ENCODE peak calls at places on chromosomes 2 and 18, in six cellular contexts. One of them, this sample, is unnamed.
A peak's percentile ranks its signal among the peaks of the same experiment; 100 is the strongest.

GRCh38 chr2:164558450-164558849 is 62.8 kb downstream of the GRB14 start:
- DNase-seq in A549: no peak
- DNase-seq in tibial nerve: no peak
- DNase-seq in ovary: no peak
- DNase-seq in K562: no peak
- DNase-seq in HepG2: no peak
- DNase-seq in this sample: no peak

GRCh38 chr2:9140570-9141378 is 65.8 kb upstream of the ASAP2 start:
- DNase-seq in A549: no peak
- DNase-seq in tibial nerve: no peak
- DNase-seq in ovary: no peak
- DNase-seq in K562: no peak
- DNase-seq in HepG2: no peak
- DNase-seq in this sample: no peak

GRCh38 chr2:68716948-68717661 is 17.5 kb upstream of the ARHGAP25 start:
- DNase-seq in A549: no peak
- DNase-seq in tibial nerve: no peak
- DNase-seq in ovary: no peak
- DNase-seq in K562: no peak
- DNase-seq in HepG2: no peak
- DNase-seq in this sample: no peak

GRCh38 chr2:215022418-215022817 is 116.0 kb downstream of the ABCA12 start:
- DNase-seq in A549: no peak
- DNase-seq in tibial nerve: no peak
- DNase-seq in ovary: no peak
- DNase-seq in K562: no peak
- DNase-seq in HepG2: no peak
- DNase-seq in this sample: no peak

GRCh38 chr2:63678085-63678484 is 89.3 kb downstream of the MDH1 start:
- DNase-seq in A549: no peak
- DNase-seq in tibial nerve: no peak
- DNase-seq in ovary: no peak
- DNase-seq in K562: no peak
- DNase-seq in HepG2: no peak
- DNase-seq in this sample: no peak

GRCh38 chr2:57809230-57809629 is 237.4 kb upstream of the VRK2 start:
- DNase-seq in A549: no peak
- DNase-seq in tibial nerve: no peak
- DNase-seq in ovary: no peak
- DNase-seq in K562: no peak
- DNase-seq in HepG2: no peak
- DNase-seq in this sample: no peak

GRCh38 chr2:127640082-127641072 is 5.6 kb upstream of the GPR17 start:
- DNase-seq in A549: no peak
- DNase-seq in tibial nerve: no peak
- DNase-seq in ovary: no peak
- DNase-seq in K562: peak; percentile 34
- DNase-seq in HepG2: peak; percentile 44
- DNase-seq in this sample: no peak

GRCh38 chr2:170434900-170435640 is 257.1 kb downstream of the MYO3B start:
- DNase-seq in A549: no peak
- DNase-seq in tibial nerve: no peak
- DNase-seq in ovary: no peak
- DNase-seq in K562: no peak
- DNase-seq in HepG2: peak; percentile 16
- DNase-seq in this sample: no peak

GRCh38 chr2:32772623-32773221 is 144.9 kb downstream of the TTC27 start:
- DNase-seq in A549: peak; percentile 43
- DNase-seq in tibial nerve: no peak
- DNase-seq in ovary: no peak
- DNase-seq in K562: peak; percentile 60
- DNase-seq in HepG2: peak; percentile 48
- DNase-seq in this sample: no peak

GRCh38 chr2:228657807-228658402 is 476.4 kb upstream of the SPHKAP start:
- DNase-seq in A549: peak; percentile 8
- DNase-seq in tibial nerve: no peak
- DNase-seq in ovary: no peak
- DNase-seq in K562: no peak
- DNase-seq in HepG2: peak; percentile 19
- DNase-seq in this sample: no peak

GRCh38 chr2:96685592-96686459 is 43.3 kb downstream of the FER1L5 start:
- DNase-seq in A549: no peak
- DNase-seq in tibial nerve: no peak
- DNase-seq in ovary: peak; percentile 50
- DNase-seq in K562: peak; percentile 49
- DNase-seq in HepG2: peak; percentile 74
- DNase-seq in this sample: no peak

GRCh38 chr2:28137221-28137620 is 246.7 kb downstream of the BABAM2 start:
- DNase-seq in A549: no peak
- DNase-seq in tibial nerve: no peak
- DNase-seq in ovary: no peak
- DNase-seq in K562: no peak
- DNase-seq in HepG2: no peak
- DNase-seq in this sample: no peak

GRCh38 chr18:48036191-48036590 is 105.7 kb upstream of the SMAD2 start:
- DNase-seq in A549: no peak
- DNase-seq in tibial nerve: no peak
- DNase-seq in ovary: no peak
- DNase-seq in K562: no peak
- DNase-seq in HepG2: no peak
- DNase-seq in this sample: no peak

DNA sequence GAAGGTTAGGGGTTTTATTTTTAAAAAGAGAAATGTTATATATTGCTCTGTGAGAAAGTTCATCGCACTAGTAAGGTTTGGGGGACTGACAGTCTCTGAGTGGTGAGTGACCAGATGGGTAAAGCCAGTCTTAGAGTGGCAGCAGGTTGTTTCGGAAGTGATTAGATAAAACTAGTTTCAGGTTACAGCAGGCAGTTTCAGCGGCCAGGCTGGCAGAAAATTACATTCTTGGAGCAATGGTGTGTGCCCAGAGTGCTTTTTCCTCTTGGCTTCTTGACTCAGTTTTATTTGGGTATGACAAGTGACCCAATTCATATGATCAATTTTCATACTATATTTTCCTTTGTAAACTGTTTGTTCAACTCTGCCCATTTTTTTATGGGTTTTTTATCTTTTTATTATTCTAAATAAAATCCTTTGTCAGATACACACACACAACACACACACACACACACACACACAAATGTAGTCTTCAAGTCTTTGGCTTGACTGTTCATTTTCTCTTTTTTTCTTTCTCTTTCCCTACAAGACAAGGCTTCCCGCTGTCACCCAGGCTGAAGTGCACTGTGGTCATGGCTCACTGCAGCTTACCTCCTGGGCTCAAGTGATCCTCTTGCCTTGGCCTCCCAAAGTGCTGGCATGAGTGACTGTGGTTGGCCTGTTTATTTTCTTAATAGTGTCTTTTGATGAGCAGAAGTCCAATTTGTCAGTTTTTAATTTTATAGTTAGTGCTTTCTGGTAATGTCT is 30.9 kb downstream of the RALBP1 start:
- DNase-seq in A549: no peak
- DNase-seq in tibial nerve: no peak
- DNase-seq in ovary: no peak
- DNase-seq in K562: no peak
- DNase-seq in HepG2: no peak
- DNase-seq in this sample: peak; percentile 31
- TF ChIP-seq EP300 in A549: no peak
- TF ChIP-seq EP300 in tibial nerve: no peak
- TF ChIP-seq EP300 in ovary: no peak
- TF ChIP-seq EP300 in K562: peak; percentile 85
- TF ChIP-seq EP300 in HepG2: no peak
- TF ChIP-seq EP300 in this sample: no peak

GRCh38 chr2:99337931-99338580 is 867 bp downstream of the EIF5B start:
- DNase-seq in A549: peak; percentile 8
- DNase-seq in tibial nerve: no peak
- DNase-seq in ovary: no peak
- DNase-seq in K562: no peak
- DNase-seq in HepG2: peak; percentile 16
- DNase-seq in this sample: no peak

GRCh38 chr2:99337164-99337930 is at the start of gene EIF5B:
- DNase-seq in A549: peak; percentile 91
- DNase-seq in tibial nerve: peak; percentile 87
- DNase-seq in ovary: peak; percentile 94
- DNase-seq in K562: peak; percentile 86
- DNase-seq in HepG2: peak; percentile 96
- DNase-seq in this sample: peak; percentile 97

GRCh38 chr2:99336780-99337163 is 417 bp upstream of the EIF5B start:
- DNase-seq in A549: no peak
- DNase-seq in tibial nerve: no peak
- DNase-seq in ovary: no peak
- DNase-seq in K562: no peak
- DNase-seq in HepG2: no peak
- DNase-seq in this sample: no peak

GRCh38 chr2:99340669-99341236 is 3.6 kb downstream of the EIF5B start:
- DNase-seq in A549: no peak
- DNase-seq in tibial nerve: no peak
- DNase-seq in ovary: no peak
- DNase-seq in K562: no peak
- DNase-seq in HepG2: peak; percentile 23
- DNase-seq in this sample: no peak

DNA sequence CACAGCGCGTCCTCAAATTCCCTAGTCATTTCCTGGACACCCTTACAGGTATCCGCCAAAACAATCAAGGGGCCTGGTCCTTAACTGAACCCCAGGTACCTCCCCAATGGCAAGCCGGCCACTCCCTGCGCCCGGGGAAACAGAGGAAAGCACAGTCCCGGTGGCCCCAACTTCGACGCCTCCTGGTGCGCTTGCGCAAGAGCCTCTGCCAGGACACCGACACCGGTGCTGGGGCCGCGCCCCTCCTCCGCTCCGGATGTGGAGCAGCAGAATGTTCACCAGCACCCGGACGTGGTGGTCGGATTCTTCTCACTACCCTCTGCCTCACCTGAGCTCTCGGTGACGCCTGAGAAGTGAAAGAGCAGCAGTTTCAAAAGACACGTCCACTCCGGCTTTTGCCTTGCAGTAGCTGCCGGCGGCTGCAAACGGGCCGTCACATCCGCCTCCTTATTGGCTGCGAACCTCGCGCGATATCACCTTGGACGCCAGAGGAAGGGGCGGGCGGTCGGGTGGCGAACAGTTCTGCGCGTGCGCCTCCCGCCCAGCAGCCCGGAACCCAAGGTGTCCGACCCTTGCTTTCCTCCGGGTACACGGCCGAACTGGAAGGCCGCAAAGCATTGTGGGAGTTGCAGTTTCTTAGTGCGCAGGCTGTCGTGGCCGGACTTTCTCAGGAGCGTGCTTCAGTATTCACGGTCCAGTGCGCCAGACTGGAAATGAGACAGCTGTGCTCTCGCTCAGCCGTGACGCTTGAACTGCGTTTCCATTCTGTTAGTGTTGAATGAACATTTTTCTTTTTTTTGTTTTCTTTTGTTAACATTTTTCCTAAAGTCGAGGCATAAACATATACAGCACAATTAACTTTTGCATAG is at the start of gene TXNDC9:
- DNase-seq in A549: peak; percentile 89
- DNase-seq in tibial nerve: peak; percentile 94
- DNase-seq in ovary: peak; percentile 98
- DNase-seq in K562: peak; percentile 94
- DNase-seq in HepG2: peak; percentile 100
- DNase-seq in this sample: peak; percentile 99
- TF ChIP-seq POLR2A in A549: peak; percentile 76
- TF ChIP-seq POLR2A in tibial nerve: no peak
- TF ChIP-seq POLR2A in ovary: peak; percentile 21
- TF ChIP-seq POLR2A in K562: peak; percentile 98
- TF ChIP-seq POLR2A in HepG2: peak; percentile 97
- TF ChIP-seq POLR2A in this sample: peak; percentile 78

GRCh38 chr2:31038385-31038784 is 99.9 kb downstream of the GALNT14 start:
- DNase-seq in A549: no peak
- DNase-seq in tibial nerve: no peak
- DNase-seq in ovary: no peak
- DNase-seq in K562: no peak
- DNase-seq in HepG2: peak; percentile 10
- DNase-seq in this sample: no peak
- H3K9me3 ChIP-seq in A549: peaks cover 20% of the 10 kb centered on the region
- H3K9me3 ChIP-seq in tibial nerve: peaks cover 38% of the 10 kb centered on the region
- H3K9me3 ChIP-seq in ovary: no peaks in the 10 kb centered on the region
- H3K9me3 ChIP-seq in K562: no peaks in the 10 kb centered on the region
- H3K9me3 ChIP-seq in HepG2: peaks cover 22% of the 10 kb centered on the region
- H3K9me3 ChIP-seq in this sample: peaks cover 18% of the 10 kb centered on the region

GRCh38 chr18:63264871-63265270 is 54.7 kb downstream of the BCL2 start:
- DNase-seq in A549: no peak
- DNase-seq in tibial nerve: no peak
- DNase-seq in ovary: no peak
- DNase-seq in K562: no peak
- DNase-seq in HepG2: no peak
- DNase-seq in this sample: no peak

GRCh38 chr18:63260075-63260754 is 59.4 kb downstream of the BCL2 start:
- DNase-seq in A549: no peak
- DNase-seq in tibial nerve: no peak
- DNase-seq in ovary: no peak
- DNase-seq in K562: no peak
- DNase-seq in HepG2: no peak
- DNase-seq in this sample: no peak

GRCh38 chr18:63263444-63263843 is 56.1 kb downstream of the BCL2 start:
- DNase-seq in A549: no peak
- DNase-seq in tibial nerve: no peak
- DNase-seq in ovary: no peak
- DNase-seq in K562: no peak
- DNase-seq in HepG2: no peak
- DNase-seq in this sample: no peak

GRCh38 chr18:63261029-63261428 is 58.5 kb downstream of the BCL2 start:
- DNase-seq in A549: no peak
- DNase-seq in tibial nerve: no peak
- DNase-seq in ovary: no peak
- DNase-seq in K562: no peak
- DNase-seq in HepG2: no peak
- DNase-seq in this sample: no peak

DNA sequence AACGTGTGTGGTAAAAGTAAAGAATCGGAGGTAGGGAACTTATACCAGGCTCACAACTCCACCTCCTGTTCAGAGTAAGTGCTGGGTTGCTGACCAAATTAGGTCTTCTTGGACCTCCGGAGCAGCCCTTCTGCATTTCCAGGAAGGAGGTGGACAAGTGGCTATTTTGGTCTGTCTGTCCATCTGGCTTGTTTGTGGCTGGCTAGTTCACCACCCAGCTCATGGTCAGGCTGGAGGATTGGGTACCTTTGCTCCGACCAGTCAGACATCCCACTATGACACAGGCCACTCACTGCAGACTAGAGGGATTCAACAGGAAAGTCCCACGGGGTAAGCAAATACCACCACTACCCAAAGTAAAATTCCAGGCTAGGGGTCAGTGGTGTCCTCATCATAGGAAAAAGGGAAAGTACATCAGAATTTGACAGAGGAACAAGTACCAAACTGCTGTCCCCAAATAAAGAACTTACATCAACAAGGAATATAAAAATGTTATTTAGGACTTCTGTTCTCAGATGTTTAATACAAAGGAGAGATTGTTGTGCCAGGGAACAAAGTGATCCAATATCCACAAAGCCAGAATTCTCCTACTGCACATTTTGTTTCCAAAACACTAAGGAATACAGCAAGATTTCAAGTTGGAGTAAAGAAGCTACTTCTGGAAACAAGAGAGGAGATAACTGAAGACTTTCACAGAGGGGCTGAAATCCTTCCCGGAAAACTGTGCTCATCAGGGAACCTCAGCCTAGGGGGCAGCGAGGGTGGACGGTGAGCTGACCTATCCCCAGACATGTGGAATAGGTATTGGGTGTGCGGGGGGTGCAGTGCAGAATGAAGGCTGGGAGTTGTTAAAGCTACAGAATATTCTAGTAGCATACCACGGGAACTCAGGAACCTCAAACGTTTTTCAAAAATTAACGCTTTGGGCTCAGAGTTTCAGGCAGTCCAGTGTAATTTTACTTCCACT is 56.9 kb downstream of the BCL2 start:
- DNase-seq in A549: no peak
- DNase-seq in tibial nerve: peak; percentile 31
- DNase-seq in ovary: no peak
- DNase-seq in K562: no peak
- DNase-seq in HepG2: no peak
- DNase-seq in this sample: no peak
- TF ChIP-seq EP300 in A549: no peak
- TF ChIP-seq EP300 in tibial nerve: peak; percentile 92
- TF ChIP-seq EP300 in ovary: no peak
- TF ChIP-seq EP300 in K562: no peak
- TF ChIP-seq EP300 in HepG2: no peak
- TF ChIP-seq EP300 in this sample: no peak